ENCODE peak calls at places on chromosomes 3 and 15, in four cellular contexts. S is tibial artery, D is neuronal stem cell, H is brain microvascular endothelial cell. M is an unnamed sample.

GRCh38 chr15:62549345-62549970 is 384.4 kb upstream of the C2CD4B start:
- DNase-seq in H (peak), S (no peak), D (no peak), M (no peak)

GRCh38 chr3:3074551-3075257 is 35.5 kb downstream of the IL5RA start:
- DNase-seq in S (no peak), H (no peak), D (no peak), M (no peak)

GRCh38 chr3:129121016-129121791 is 400 bp downstream of the RAB43 start:
- DNase-seq in H (no peak), S (no peak), D (peak), M (no peak)

GRCh38 chr3:49171775-49172500 is 540 bp downstream of the KLHDC8B start:
- DNase-seq in S (no peak), D (no peak), H (no peak), M (no peak)

GRCh38 chr15:64701482-64701881 is 73.9 kb downstream of the RBPMS2 start:
- DNase-seq in H (no peak), S (no peak), D (peak), M (no peak)

GRCh38 chr3:159762981-159763465 is 225.6 kb upstream of the IL12A start:
- DNase-seq in H (peak), S (peak), D (peak), M (peak)

GRCh38 chr15:80010131-80010673 is 39.2 kb upstream of the BCL2A1 start:
- DNase-seq in S (no peak), D (no peak), H (no peak), M (no peak)

GRCh38 chr3:76789262-76789661 is 250.6 kb upstream of the ROBO2 start:
- DNase-seq in D (no peak), S (no peak), H (no peak), M (no peak)

GRCh38 chr15:40525855-40526254 is 39.0 kb downstream of the CCDC32 start:
- DNase-seq in H (no peak), D (no peak), S (no peak), M (no peak)

GRCh38 chr15:78301326-78301725 is 1.9 kb upstream of the SKIC8 start:
- DNase-seq in S (no peak), D (no peak), H (no peak), M (no peak)

GRCh38 chr3:133881987-133882825 is 13.5 kb downstream of the RAB6B start:
- DNase-seq in H (no peak), S (no peak), D (no peak), M (no peak)

GRCh38 chr3:24315342-24315741 is 179.3 kb downstream of the THRB start:
- DNase-seq in H (no peak), S (no peak), D (no peak), M (no peak)

GRCh38 chr3:58052373-58053273 is 44.4 kb downstream of the FLNB start:
- DNase-seq in D (no peak), S (peak), H (peak), M (peak)

GRCh38 chr15:29945943-29946591 is 123.8 kb upstream of the TJP1 start:
- DNase-seq in D (no peak), H (no peak), S (no peak), M (no peak)

GRCh38 chr15:85646538-85647091 is 148.1 kb downstream of the KLHL25 start:
- DNase-seq in H (peak), D (no peak), S (no peak), M (no peak)

GRCh38 chr3:32412887-32413286 is 21.2 kb downstream of the CMTM7 start:
- DNase-seq in S (no peak), D (no peak), H (no peak), M (no peak)

GRCh38 chr15:44713006-44713966 is 2.0 kb downstream of the B2M start:
- DNase-seq in S (no peak), D (no peak), H (no peak), M (no peak)

GRCh38 chr15:77630956-77631789 is 1.5 kb downstream of the LINGO1 start:
- DNase-seq in D (peak), H (no peak), S (no peak), M (no peak)

GRCh38 chr3:43155464-43156121 is 49.7 kb upstream of the POMGNT2 start:
- DNase-seq in H (peak), S (peak), D (peak), M (peak)

GRCh38 chr3:63355809-63356208 is 77.7 kb downstream of the SYNPR start:
- DNase-seq in H (peak), S (no peak), D (no peak), M (no peak)

GRCh38 chr3:27279153-27279552 is 90.0 kb downstream of the NEK10 start:
- DNase-seq in D (no peak), S (no peak), H (peak), M (no peak)

GRCh38 chr15:32659340-32659831 is 17.9 kb downstream of the SCG5 start:
- DNase-seq in H (peak), S (peak), D (no peak), M (no peak)

GRCh38 chr15:67781907-67782559 is 43.3 kb upstream of the SKOR1 start:
- DNase-seq in S (no peak), D (peak), H (no peak), M (no peak)

GRCh38 chr3:62374375-62374876 is 1.1 kb upstream of the FEZF2 start:
- DNase-seq in H (peak), D (peak), S (no peak), M (no peak)

GRCh38 chr15:44682211-44682610 is 18.7 kb upstream of the SPG11 start:
- DNase-seq in S (no peak), D (no peak), H (no peak), M (no peak)

GRCh38 chr3:184133840-184134745 is 1.1 kb upstream of the EIF2B5 start:
- DNase-seq in D (peak), S (peak), H (peak), M (peak)

GRCh38 chr3:187012609-187013051 is 82.3 kb downstream of the ST6GAL1 start:
- DNase-seq in H (no peak), S (peak), D (no peak), M (no peak)

GRCh38 chr3:193816656-193817311 is 223.8 kb downstream of the OPA1 start:
- DNase-seq in S (peak), D (peak), H (no peak), M (peak)

GRCh38 chr3:187720337-187720670 is 17.9 kb upstream of the RTP2 start:
- DNase-seq in D (no peak), S (no peak), H (no peak), M (no peak)

GRCh38 chr3:77699292-77699691 is 659.4 kb downstream of the ROBO2 start:
- DNase-seq in H (no peak), D (no peak), S (no peak), M (no peak)

GRCh38 chr15:55683366-55683765 is 59.6 kb downstream of the PRTG start:
- DNase-seq in S (no peak), D (no peak), H (no peak), M (no peak)

GRCh38 chr15:41105348-41106334 is 10.4 kb downstream of the INO80 start:
- DNase-seq in H (no peak), D (no peak), S (no peak), M (no peak)

GRCh38 chr15:69756440-69756839 is 303.8 kb downstream of the RPLP1 start:
- DNase-seq in H (no peak), D (no peak), S (no peak), M (no peak)

GRCh38 chr15:69758810-69759410 is 306.3 kb downstream of the RPLP1 start:
- DNase-seq in S (no peak), D (no peak), H (peak), M (no peak)

GRCh38 chr15:69757186-69757585 is 304.6 kb downstream of the RPLP1 start:
- DNase-seq in S (no peak), D (no peak), H (no peak), M (no peak)

GRCh38 chr15:69760263-69760855 is 307.7 kb downstream of the RPLP1 start:
- DNase-seq in D (no peak), S (peak), H (peak), M (no peak)

DNA sequence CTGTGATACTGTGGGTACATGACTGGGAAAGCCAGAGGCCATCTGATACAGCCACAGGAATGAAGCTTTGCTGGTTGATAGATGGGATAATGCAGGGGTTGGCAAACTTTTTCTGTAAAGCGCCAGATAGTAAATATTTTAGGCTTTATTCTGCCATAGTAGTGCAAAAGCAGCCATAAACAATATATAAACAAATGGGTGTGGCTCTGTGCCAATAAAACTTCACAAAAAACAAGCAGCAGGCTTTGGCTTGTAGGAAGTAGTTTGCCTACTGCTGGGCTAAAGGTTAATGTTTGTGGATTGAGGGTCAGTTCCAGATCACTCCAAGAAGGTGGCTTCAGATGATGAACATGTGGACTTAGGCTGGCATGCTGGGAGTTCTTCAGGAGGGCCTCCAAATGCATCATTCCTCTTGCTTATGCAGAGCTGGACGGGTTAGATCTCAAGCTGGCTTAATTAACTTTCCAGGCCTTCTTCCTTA is 305.7 kb downstream of the RPLP1 start:
- DNase-seq in S (no peak), D (no peak), H (peak), M (no peak)
- H3K4me3 ChIP-seq in S (no peak), D (no peak), H (no peak), M (no peak)

GRCh38 chr3:126355251-126355650 is 2.0 kb downstream of the KLF15 start:
- DNase-seq in H (no peak), D (no peak), S (peak), M (peak)

GRCh38 chr3:126354776-126355175 is 2.4 kb downstream of the KLF15 start:
- DNase-seq in S (peak), H (no peak), D (no peak), M (peak)

GRCh38 chr3:126357299-126358037 is at the start of gene KLF15:
- DNase-seq in D (peak), H (peak), S (peak), M (peak)

GRCh38 chr3:126356373-126357298 is 572 bp downstream of the KLF15 start:
- DNase-seq in S (peak), H (no peak), D (peak), M (peak)

DNA sequence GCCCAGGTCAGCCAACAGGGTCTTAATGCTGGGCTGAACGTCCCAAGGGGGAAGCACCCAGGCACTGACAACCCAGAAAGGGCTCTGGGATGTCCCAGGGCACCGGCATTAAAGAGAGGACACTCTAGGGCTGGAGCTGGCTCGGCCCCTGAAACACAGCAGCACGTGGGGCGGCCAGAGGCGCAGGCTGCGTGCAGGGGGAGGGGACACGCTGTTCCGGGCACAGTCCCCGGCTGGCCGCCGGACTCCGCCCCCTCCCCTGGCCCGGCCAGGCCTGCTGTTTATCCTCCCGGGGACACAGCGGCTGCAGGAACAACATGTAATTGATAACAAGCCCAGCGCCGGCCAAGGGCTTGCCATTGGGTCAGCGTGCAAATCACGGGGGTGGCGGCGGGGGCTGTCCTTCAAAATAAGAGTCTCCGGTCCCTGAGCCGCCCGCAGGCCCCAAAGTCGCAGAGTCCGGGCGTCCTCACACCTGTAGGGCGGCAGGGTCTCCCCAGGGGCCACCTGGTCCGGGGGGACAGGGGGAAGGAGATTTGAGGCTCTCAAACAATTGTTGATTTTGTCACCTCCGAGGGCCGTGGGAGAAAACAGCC is 1.3 kb downstream of the KLF15 start:
- DNase-seq in H (peak), S (peak), D (peak), M (peak)
- H3K4me3 ChIP-seq in H (peak), S (peak), D (peak), M (peak)

DNA sequence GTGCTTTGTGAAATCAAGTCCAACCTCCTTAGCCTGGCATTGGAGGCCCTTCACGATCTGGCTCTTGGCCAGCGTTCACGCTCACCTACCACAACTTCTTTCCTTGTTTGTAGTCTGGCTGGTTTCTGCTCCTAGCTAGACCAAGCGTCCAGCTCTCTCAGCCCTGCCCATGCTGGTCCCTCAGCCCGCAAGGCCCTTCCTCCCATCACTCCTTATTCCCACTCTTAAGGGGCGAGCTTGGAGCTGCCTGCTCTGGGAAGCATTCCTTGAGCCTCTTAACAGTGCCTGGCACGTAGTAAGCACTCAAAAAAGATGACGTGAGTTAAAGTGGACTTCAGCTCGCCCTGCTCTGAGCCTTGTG is 8.7 kb downstream of the SLC6A6 start:
- DNase-seq in S (no peak), H (no peak), D (no peak), M (no peak)
- H3K4me3 ChIP-seq in S (no peak), H (no peak), D (no peak), M (no peak)

DNA sequence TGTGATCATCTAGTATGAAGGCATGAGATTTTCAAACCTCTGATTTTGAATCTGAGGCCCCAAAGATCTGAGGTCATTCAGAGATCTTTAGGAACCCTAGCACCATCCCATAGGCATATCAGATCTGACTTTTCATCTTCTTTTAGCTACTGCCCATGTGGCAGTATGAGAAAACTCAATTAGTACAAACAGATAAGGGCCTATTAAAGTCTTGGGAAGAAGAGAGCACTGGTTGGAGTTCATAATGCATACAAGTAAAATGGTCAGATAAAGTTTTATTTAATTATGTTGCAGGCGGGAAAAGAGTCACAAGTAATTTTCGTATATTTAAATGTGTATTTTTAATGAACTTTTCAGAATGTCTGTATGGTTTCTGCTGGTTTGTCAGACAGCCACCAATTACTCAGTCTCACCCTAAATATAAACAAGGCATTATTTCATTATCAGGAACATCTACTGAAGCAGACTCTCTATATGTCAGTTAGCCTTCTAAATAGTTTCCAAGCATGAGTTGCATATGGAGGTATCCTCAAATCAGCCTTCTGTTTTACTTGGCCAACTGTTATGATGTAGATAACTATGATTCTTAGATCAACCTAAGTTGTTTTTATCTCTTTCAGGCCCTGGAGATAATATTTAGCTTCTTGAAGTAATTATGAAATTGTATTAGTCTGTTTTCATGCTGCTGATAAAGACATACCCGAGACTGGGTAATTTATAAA is 340.3 kb upstream of the TBC1D5 start:
- DNase-seq in D (no peak), H (no peak), S (no peak), M (no peak)
- H3K4me3 ChIP-seq in D (no peak), H (no peak), S (no peak), M (no peak)

GRCh38 chr3:16179771-16180736 is 5.6 kb downstream of the GALNT15 start:
- DNase-seq in D (no peak), H (peak), S (no peak), M (no peak)
- H3K4me3 ChIP-seq in D (no peak), H (no peak), S (peak), M (no peak)

GRCh38 chr3:14361068-14361677 is 41.2 kb upstream of the SLC6A6 start:
- DNase-seq in H (no peak), D (no peak), S (no peak), M (no peak)

GRCh38 chr3:14359348-14359747 is 43.1 kb upstream of the SLC6A6 start:
- DNase-seq in S (no peak), D (no peak), H (no peak), M (no peak)

GRCh38 chr3:14360123-14360881 is 42.1 kb upstream of the SLC6A6 start:
- DNase-seq in D (no peak), H (peak), S (no peak), M (no peak)

GRCh38 chr3:14357463-14357862 is 44.9 kb upstream of the SLC6A6 start:
- DNase-seq in S (no peak), H (no peak), D (no peak), M (no peak)

GRCh38 chr3:14358426-14359211 is 43.8 kb upstream of the SLC6A6 start:
- DNase-seq in D (no peak), H (peak), S (peak), M (peak)
- H3K4me3 ChIP-seq in D (no peak), H (no peak), S (no peak), M (peak)

GRCh38 chr3:130915567-130916292 is 21.8 kb downstream of the ATP2C1 start:
- DNase-seq in S (no peak), D (no peak), H (no peak), M (no peak)

GRCh38 chr3:130916507-130917167 is 22.8 kb downstream of the ATP2C1 start:
- DNase-seq in S (no peak), H (no peak), D (no peak), M (no peak)

DNA sequence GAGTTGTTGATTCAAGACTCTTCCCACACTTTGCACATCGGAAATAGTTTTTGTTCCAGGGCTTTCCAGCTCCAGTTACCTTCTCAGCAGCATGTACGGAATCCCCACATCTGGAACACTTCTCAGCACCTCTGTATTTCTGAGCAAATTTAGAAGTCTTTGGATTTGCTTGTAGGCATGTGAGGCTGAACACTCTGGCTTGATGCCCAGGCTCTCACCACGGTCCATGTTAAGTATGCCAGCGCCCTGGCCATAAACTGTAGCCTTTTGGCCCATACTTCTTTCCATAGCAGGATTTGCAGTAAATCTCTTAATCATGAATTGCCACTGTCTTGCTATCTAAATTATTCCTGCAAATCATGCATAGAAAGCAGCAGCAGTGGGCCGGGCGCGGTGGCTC is 24.4 kb downstream of the ATP2C1 start:
- DNase-seq in D (no peak), S (no peak), H (no peak), M (no peak)
- H3K4me3 ChIP-seq in D (no peak), S (no peak), H (no peak), M (no peak)

DNA sequence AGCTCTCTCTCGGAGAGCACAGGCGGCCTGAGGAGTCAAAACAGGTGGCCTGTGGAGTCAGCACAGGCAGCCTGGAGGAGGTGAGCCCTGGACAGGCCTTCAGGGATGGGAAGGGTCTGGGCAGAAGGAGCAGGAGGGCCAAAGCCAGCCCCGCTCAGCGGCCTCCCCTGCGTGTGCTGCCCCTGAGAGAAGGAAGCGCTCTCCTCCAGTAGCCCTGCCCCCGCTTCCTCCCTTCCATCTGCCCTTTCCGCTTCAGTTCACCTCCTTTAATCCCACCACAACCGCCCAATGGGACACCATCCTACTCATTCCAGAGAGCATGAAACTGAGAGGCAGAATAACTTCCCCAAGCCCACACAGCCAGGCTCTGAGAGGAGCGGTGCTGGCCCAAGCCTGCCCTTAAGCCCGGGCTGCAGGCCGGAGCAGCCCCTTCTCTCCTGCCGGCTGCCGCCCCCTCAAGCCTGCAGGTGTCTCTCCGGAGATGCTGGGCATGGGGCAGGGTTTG is 3.2 kb upstream of the NR2E3 start:
- DNase-seq in D (peak), S (no peak), H (no peak), M (no peak)
- H3K4me3 ChIP-seq in D (no peak), S (no peak), H (no peak), M (no peak)

M was measured in sigmoid colon.